ENCODE peak calls at places on chromosomes 7 and 10, in ten cellular contexts. W, E, P, B, F, Q, C, O, H and D are unnamed samples.

GRCh38 chr7:132171130-132171576 is 405.1 kb downstream of the PLXNA4 start:
- DNase-seq in W (no peak), E (no peak), P (no peak), B (no peak), F (no peak), Q (no peak), C (no peak), O (no peak), H (no peak), D (no peak)

GRCh38 chr7:134502463-134502862 is 24.9 kb upstream of the AKR1B10 start:
- DNase-seq in W (no peak), E (no peak), P (no peak), B (no peak), F (no peak), Q (peak; percentile 67), C (no peak), O (no peak), H (peak; percentile 52), D (no peak)

GRCh38 chr7:130566168-130566897 is 74.4 kb downstream of the MEST start:
- DNase-seq in W (no peak), E (no peak), P (no peak), B (no peak), F (no peak), Q (peak; percentile 63), C (no peak), O (no peak), H (no peak), D (no peak)

GRCh38 chr7:69434350-69434749 is 163.9 kb upstream of the AUTS2 start:
- DNase-seq in W (no peak), E (no peak), P (no peak), B (no peak), F (no peak), Q (no peak), C (no peak), O (no peak), H (no peak), D (no peak)

GRCh38 chr10:98029149-98030092 is 1.0 kb downstream of the CRTAC1 start:
- DNase-seq in W (no peak), E (no peak), P (no peak), B (no peak), F (no peak), Q (no peak), C (no peak), O (no peak), H (no peak), D (no peak)

GRCh38 chr7:122143376-122143750 is 686 bp downstream of the AASS start:
- DNase-seq in W (no peak), E (no peak), P (no peak), B (no peak), F (no peak), Q (peak; percentile 38), C (no peak), O (peak; percentile 17), H (peak; percentile 37), D (peak; percentile 19)

GRCh38 chr7:505171-505570 is 14.5 kb downstream of the PDGFA start:
- DNase-seq in W (no peak), E (no peak), P (no peak), B (no peak), F (no peak), Q (no peak), C (peak; percentile 38), O (no peak), H (no peak), D (no peak)

GRCh38 chr7:117323585-117323876 is 673 bp upstream of the WNT2 start:
- DNase-seq in W (no peak), E (peak; percentile 3), P (no peak), B (no peak), F (no peak), Q (no peak), C (no peak), O (no peak), H (peak; percentile 17), D (no peak)

GRCh38 chr10:5343561-5343960 is 21.2 kb upstream of the UCN3 start:
- DNase-seq in W (no peak), E (peak; percentile 19), P (no peak), B (no peak), F (no peak), Q (peak; percentile 31), C (no peak), O (no peak), H (peak; percentile 60), D (no peak)